ENCODE peak calls at places on chromosome 12, in five cellular contexts. F, W, Z, R and P are unnamed samples.

GRCh38 chr12:83954939-83955601 is 957.5 kb downstream of the SLC6A15 start:
- DNase-seq in F (peak; percentile 39), W (peak; percentile 73), Z (no peak), R (peak; percentile 10), P (no peak)

GRCh38 chr12:48933664-48934311 is 8.5 kb upstream of the FKBP11 start:
- DNase-seq in F (no peak), W (no peak), Z (no peak), R (no peak), P (no peak)

GRCh38 chr12:127214196-127214595 is 1052.8 kb upstream of the TMEM132C start:
- DNase-seq in F (no peak), W (no peak), Z (no peak), R (no peak), P (no peak)

GRCh38 chr12:2417761-2418160 is 365.0 kb downstream of the CACNA1C start:
- DNase-seq in F (no peak), W (peak; percentile 86), Z (no peak), R (no peak), P (no peak)

GRCh38 chr12:67202344-67203012 is 66.7 kb upstream of the CAND1 start:
- DNase-seq in F (no peak), W (no peak), Z (no peak), R (no peak), P (no peak)

GRCh38 chr12:104534162-104534856 is 77.6 kb downstream of the CHST11 start:
- DNase-seq in F (no peak), W (peak; percentile 35), Z (no peak), R (no peak), P (no peak)

GRCh38 chr12:79782197-79782890 is 91.6 kb upstream of the PAWR start:
- DNase-seq in F (no peak), W (no peak), Z (peak; percentile 81), R (peak; percentile 71), P (no peak)

GRCh38 chr12:57272337-57273151 is 21.6 kb upstream of the STAC3 start:
- DNase-seq in F (no peak), W (no peak), Z (no peak), R (peak; percentile 51), P (no peak)

GRCh38 chr12:122996621-122997342 is 16.3 kb downstream of the ARL6IP4 start:
- DNase-seq in F (no peak), W (no peak), Z (peak; percentile 50), R (no peak), P (no peak)

GRCh38 chr12:76029982-76030377 is 1.6 kb downstream of the PHLDA1 start:
- DNase-seq in F (peak; percentile 47), W (peak; percentile 52), Z (peak; percentile 75), R (peak; percentile 70), P (no peak)

GRCh38 chr12:64621257-64621942 is 11.1 kb downstream of the RASSF3 start:
- DNase-seq in F (no peak), W (no peak), Z (peak; percentile 82), R (peak; percentile 34), P (no peak)

GRCh38 chr12:22333751-22334695 is 484 bp downstream of the ST8SIA1 start:
- DNase-seq in F (peak; percentile 41), W (peak; percentile 66), Z (peak; percentile 66), R (no peak), P (no peak)

GRCh38 chr12:40253936-40254335 is 29.1 kb downstream of the LRRK2 start:
- DNase-seq in F (no peak), W (no peak), Z (peak; percentile 18), R (peak; percentile 1), P (no peak)

GRCh38 chr12:128905003-128905544 is 51.8 kb downstream of the GLT1D1 start:
- DNase-seq in F (no peak), W (no peak), Z (no peak), R (no peak), P (no peak)

GRCh38 chr12:56271031-56271430 is 4.3 kb downstream of the COQ10A start:
- DNase-seq in F (peak; percentile 52), W (peak; percentile 61), Z (peak; percentile 53), R (peak; percentile 38), P (no peak)

GRCh38 chr12:71277866-71278265 is 120.1 kb upstream of the TSPAN8 start:
- DNase-seq in F (no peak), W (no peak), Z (no peak), R (no peak), P (no peak)

GRCh38 chr12:95424271-95424994 is 49.5 kb upstream of the METAP2 start:
- DNase-seq in F (no peak), W (no peak), Z (no peak), R (peak; percentile 31), P (no peak)

GRCh38 chr12:13042666-13043230 is 1.4 kb upstream of the FAM234B start:
- DNase-seq in F (no peak), W (no peak), Z (peak; percentile 58), R (no peak), P (no peak)

GRCh38 chr12:120739821-120740613 is 14.4 kb downstream of the ACADS start:
- DNase-seq in F (peak; percentile 19), W (no peak), Z (no peak), R (no peak), P (no peak)

GRCh38 chr12:59887204-59887603 is 291.4 kb downstream of the SLC16A7 start:
- DNase-seq in F (no peak), W (no peak), Z (no peak), R (no peak), P (no peak)

GRCh38 chr12:80895240-80895639 is 42.5 kb downstream of the LIN7A start:
- DNase-seq in F (no peak), W (no peak), Z (no peak), R (no peak), P (no peak)

GRCh38 chr12:13099066-13099909 is 4.2 kb downstream of the GSG1 start:
- DNase-seq in F (no peak), W (no peak), Z (peak; percentile 71), R (peak; percentile 20), P (no peak)

GRCh38 chr12:114684098-114684869 is at the start of gene TBX3:
- DNase-seq in F (peak; percentile 98), W (peak; percentile 96), Z (peak; percentile 99), R (peak; percentile 99), P (peak; percentile 21)

GRCh38 chr12:65339161-65339560 is 60.7 kb downstream of the MSRB3 start:
- DNase-seq in F (no peak), W (no peak), Z (no peak), R (no peak), P (no peak)

GRCh38 chr12:10409387-10409786 is at the start of gene KLRC4:
- DNase-seq in F (no peak), W (no peak), Z (no peak), R (peak; percentile 27), P (no peak)

GRCh38 chr12:81245458-81245857 is 167.6 kb downstream of the ACSS3 start:
- DNase-seq in F (no peak), W (no peak), Z (peak; percentile 39), R (no peak), P (no peak)

GRCh38 chr12:91912178-91912577 is 233.5 kb downstream of the BTG1 start:
- DNase-seq in F (no peak), W (no peak), Z (no peak), R (no peak), P (no peak)

GRCh38 chr12:97275261-97276197 is 187.1 kb upstream of the RMST start:
- DNase-seq in F (peak; percentile 95), W (peak; percentile 36), Z (no peak), R (no peak), P (no peak)

GRCh38 chr12:14883663-14884062 is 2.0 kb downstream of the MGP start:
- DNase-seq in F (no peak), W (no peak), Z (no peak), R (peak; percentile 40), P (no peak)

GRCh38 chr12:130470969-130471368 is 133.3 kb downstream of the PIWIL1 start:
- DNase-seq in F (no peak), W (no peak), Z (no peak), R (no peak), P (no peak)

GRCh38 chr12:54593135-54593534 is 4.7 kb upstream of the PPP1R1A start:
- DNase-seq in F (no peak), W (no peak), Z (no peak), R (no peak), P (no peak)

GRCh38 chr12:107864235-107864634 is 89.7 kb downstream of the ASCL4 start:
- DNase-seq in F (peak; percentile 51), W (peak; percentile 63), Z (no peak), R (no peak), P (no peak)

GRCh38 chr12:74446466-74446865 is 91.2 kb upstream of the ATXN7L3B start:
- DNase-seq in F (no peak), W (no peak), Z (no peak), R (no peak), P (no peak)
- H3K4me3 ChIP-seq in F (no peak overlapping the region), W (no peak overlapping the region), Z (no peak overlapping the region), R (no peak overlapping the region), P (no peak overlapping the region)

DNA sequence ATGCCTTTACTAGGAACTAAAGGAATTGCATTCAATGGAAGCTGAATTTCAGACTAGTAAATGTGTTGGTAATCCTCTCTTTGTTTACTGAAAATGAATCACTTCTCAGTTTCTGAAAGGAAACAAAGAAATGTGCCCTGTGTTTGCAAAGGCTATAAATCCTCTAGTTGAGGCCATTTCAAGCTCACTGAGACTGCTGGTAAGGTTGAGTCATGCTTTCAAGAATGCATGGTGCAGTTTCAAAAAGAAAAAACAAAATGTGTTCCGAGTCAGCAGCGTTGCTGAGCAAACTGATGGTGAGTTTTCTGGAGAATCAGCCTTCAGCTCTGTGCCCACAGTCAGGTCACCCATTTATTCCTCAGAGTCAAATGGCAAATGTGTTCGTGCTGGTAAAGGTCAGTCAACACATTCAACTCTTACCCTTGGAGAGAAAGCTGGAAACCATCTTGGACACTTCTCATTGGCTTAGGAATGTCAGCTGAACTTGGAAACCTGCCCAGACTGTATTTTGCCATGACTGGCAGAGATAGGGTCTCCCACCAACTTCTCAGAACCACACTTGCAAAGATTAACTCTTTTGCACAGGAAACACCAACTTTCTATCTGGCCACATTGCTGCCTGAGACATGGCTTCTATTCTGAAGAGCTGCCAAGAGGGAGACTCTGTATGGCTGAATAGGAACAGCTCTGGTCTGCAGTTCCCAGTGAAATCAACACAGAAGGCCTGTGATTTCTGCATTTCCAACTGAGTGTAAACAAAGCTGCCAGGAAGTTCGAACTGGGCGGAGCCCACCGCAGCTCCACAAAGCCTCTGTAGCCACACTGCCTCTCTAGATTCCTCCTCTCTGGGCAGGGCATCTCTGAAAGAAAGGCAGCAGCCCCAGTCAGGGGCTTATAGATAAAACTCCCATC is 484.4 kb downstream of the ATP23 start:
- DNase-seq in F (peak; percentile 84), W (peak; percentile 65), Z (peak; percentile 50), R (peak; percentile 89), P (no peak)
- H3K27ac ChIP-seq in F (peak overlapping the region; percentile 80), W (peak overlapping the region; percentile 96), Z (peak overlapping the region; percentile 89), R (peak overlapping the region; percentile 51), P (peak overlapping the region; percentile 92)

GRCh38 chr12:11745112-11745511 is 95.6 kb downstream of the ETV6 start:
- DNase-seq in F (no peak), W (no peak), Z (no peak), R (no peak), P (no peak)

GRCh38 chr12:11746024-11746771 is 96.7 kb downstream of the ETV6 start:
- DNase-seq in F (no peak), W (no peak), Z (peak; percentile 22), R (peak; percentile 83), P (no peak)

GRCh38 chr12:11749943-11750690 is 100.6 kb downstream of the ETV6 start:
- DNase-seq in F (no peak), W (no peak), Z (no peak), R (no peak), P (no peak)

GRCh38 chr12:11747969-11748368 is 98.5 kb downstream of the ETV6 start:
- DNase-seq in F (no peak), W (no peak), Z (no peak), R (no peak), P (no peak)

GRCh38 chr12:11746940-11747716 is 97.7 kb downstream of the ETV6 start:
- DNase-seq in F (no peak), W (no peak), Z (peak; percentile 27), R (no peak), P (no peak)
- H3K4me1 ChIP-seq in F (peaks cover 22% of the 10 kb centered on the region), W (peaks cover 49% of the 10 kb centered on the region), Z (peaks cover 7% of the 10 kb centered on the region), R (peaks cover 5% of the 10 kb centered on the region), P (peaks cover 18% of the 10 kb centered on the region)

GRCh38 chr12:52494518-52494917 is 1.5 kb upstream of the KRT6A start:
- DNase-seq in F (no peak), W (peak; percentile 16), Z (no peak), R (peak; percentile 94), P (no peak)
- H3K4me3 ChIP-seq in F (no peak overlapping the region), W (no peak overlapping the region), Z (no peak overlapping the region), R (no peak overlapping the region), P (no peak overlapping the region)